ENCODE peak calls at places on chromosomes 3 and 15, in eight cellular contexts. O is Caco-2, L is heart left ventricle, Q is upper lobe of right lung, K is colonic mucosa, S is transverse colon, F is mesendoderm, E is lung. G is an unnamed sample. For H3K4me1, the result is how much of the 10 kb centered on the place peaks cover.

GRCh38 chr3:72144773-72145505 is 360.0 kb upstream of the PROK2 start:
- DNase-seq in K (no peak), S (no peak), F (peak), E (no peak), L (peak), Q (no peak), O (no peak), G (no peak)

GRCh38 chr3:49724586-49724985 is 835 bp upstream of the GMPPB start:
- DNase-seq in K (no peak), F (no peak), S (peak), L (peak), Q (peak), E (no peak), O (no peak), G (no peak)

GRCh38 chr3:54427951-54428871 is 305.9 kb downstream of the CACNA2D3 start:
- DNase-seq in E (peak), K (peak), O (peak), Q (no peak), F (peak), S (peak), L (peak), G (peak)

GRCh38 chr15:48285329-48286214 is 45.7 kb upstream of the DUT start:
- DNase-seq in Q (no peak), F (peak), L (no peak), O (peak), E (peak), S (peak), K (peak), G (peak)

GRCh38 chr15:41695750-41696436 is 35.7 kb downstream of the MGA start:
- DNase-seq in L (no peak), K (no peak), F (peak), O (peak), E (no peak), S (peak), Q (no peak), G (no peak)

GRCh38 chr3:81910244-81910852 is 148.9 kb upstream of the GBE1 start:
- DNase-seq in F (peak), S (no peak), Q (no peak), L (no peak), K (peak), O (peak), E (no peak), G (peak)

GRCh38 chr3:182967218-182968204 is 12.8 kb downstream of the DCUN1D1 start:
- DNase-seq in F (no peak), S (no peak), L (no peak), K (no peak), O (no peak), E (no peak), Q (no peak), G (no peak)

GRCh38 chr15:65906396-65906795 is 37.1 kb downstream of the RAB11A start:
- DNase-seq in Q (no peak), K (no peak), L (no peak), S (no peak), O (peak), F (peak), E (no peak), G (no peak)

GRCh38 chr15:67545864-67546263 is 3.4 kb downstream of the MAP2K5 start:
- DNase-seq in E (no peak), Q (no peak), O (no peak), L (no peak), F (no peak), K (no peak), S (no peak), G (no peak)

GRCh38 chr3:122973893-122974615 is 53.5 kb downstream of the SEMA5B start:
- DNase-seq in Q (no peak), K (no peak), E (no peak), L (peak), F (no peak), S (no peak), O (no peak), G (no peak)

GRCh38 chr15:101702077-101702476 is 22.2 kb downstream of the TARS3 start:
- DNase-seq in S (no peak), Q (no peak), L (no peak), K (no peak), O (no peak), F (no peak), E (no peak), G (no peak)

GRCh38 chr3:72347819-72348319 is 500.4 kb downstream of the SHQ1 start:
- DNase-seq in Q (peak), S (peak), L (peak), K (peak), O (peak), E (peak), F (peak), G (no peak)

GRCh38 chr15:95440712-95441111 is 889.8 kb upstream of the NR2F2 start:
- DNase-seq in Q (no peak), S (no peak), E (no peak), K (no peak), F (no peak), L (peak), O (no peak), G (no peak)

GRCh38 chr15:78307977-78308376 is 8.6 kb upstream of the SKIC8 start:
- DNase-seq in O (no peak), K (no peak), Q (no peak), F (no peak), E (no peak), L (no peak), S (no peak), G (peak)

GRCh38 chr3:110795163-110795562 is 276.5 kb upstream of the NECTIN3 start:
- DNase-seq in O (no peak), K (no peak), L (no peak), F (no peak), Q (no peak), E (no peak), S (no peak), G (no peak)

GRCh38 chr3:159751754-159752153 is 236.9 kb upstream of the IL12A start:
- DNase-seq in F (no peak), E (no peak), Q (no peak), L (no peak), O (no peak), S (no peak), K (no peak), G (no peak)

GRCh38 chr15:69593981-69594966 is 141.7 kb downstream of the RPLP1 start:
- DNase-seq in K (peak), E (peak), O (peak), F (no peak), Q (peak), S (peak), L (peak), G (peak)

GRCh38 chr3:51559266-51559907 is 20.9 kb downstream of the RAD54L2 start:
- DNase-seq in L (no peak), Q (no peak), E (no peak), F (no peak), S (no peak), K (no peak), O (no peak), G (no peak)

GRCh38 chr15:45129651-45130129 is at the start of the genes DUOX1 and DUOXA1:
- DNase-seq in F (peak), O (no peak), K (peak), S (peak), E (peak), L (no peak), Q (peak), G (no peak)

GRCh38 chr3:182633206-182633605 is 160.1 kb upstream of the ATP11B start:
- DNase-seq in S (no peak), F (no peak), Q (no peak), O (no peak), E (no peak), K (no peak), L (no peak), G (no peak)

GRCh38 chr15:28901987-28902745 is 16.4 kb downstream of the APBA2 start:
- DNase-seq in L (no peak), F (peak), E (no peak), Q (peak), S (no peak), O (no peak), K (no peak), G (peak)

DNA sequence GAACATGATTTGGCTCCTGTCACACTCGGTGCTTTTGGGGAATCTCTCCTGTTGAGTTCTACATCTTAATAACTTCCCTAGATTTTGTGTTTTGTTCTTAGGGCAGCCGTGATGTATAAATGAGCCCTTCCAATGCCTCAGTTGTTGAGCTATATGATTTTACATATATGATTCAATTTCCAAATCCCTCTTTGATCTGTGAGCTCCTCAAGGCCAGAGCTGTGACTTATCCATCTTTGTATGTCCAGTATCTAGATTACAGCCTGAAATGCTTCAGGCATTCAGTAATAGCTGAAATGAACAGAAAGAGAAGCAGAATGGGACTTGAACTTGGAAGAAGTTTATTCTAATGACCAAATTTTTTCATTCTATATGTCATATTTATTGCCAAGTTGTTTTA is 26.6 kb downstream of the CGGBP1 start:
- DNase-seq in O (no peak), K (no peak), L (no peak), F (no peak), S (no peak), E (no peak), Q (no peak), G (no peak)
- H3K4me3 ChIP-seq in O (no peak), K (peak), L (peak), F (no peak), S (peak), E (no peak), Q (peak), G (no peak)

DNA sequence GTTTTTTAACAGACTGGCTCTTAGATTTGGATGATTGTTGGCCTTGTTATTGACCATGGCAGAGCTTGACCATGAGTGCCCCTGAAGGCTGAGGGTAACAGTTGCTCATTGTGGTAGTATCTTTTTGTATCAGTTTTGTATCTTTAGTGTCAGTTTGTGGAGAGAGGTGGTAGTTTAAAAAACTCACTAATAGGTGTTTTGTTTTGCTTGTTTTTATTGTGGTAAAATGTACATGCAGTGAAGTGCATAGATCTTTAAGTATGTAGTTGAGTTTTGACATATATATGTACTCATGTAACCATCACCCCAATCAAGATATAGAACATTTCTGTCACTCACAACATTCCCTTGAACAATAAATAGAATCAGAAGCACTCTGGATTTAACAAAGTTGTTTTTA is 9.8 kb downstream of the GMPS start:
- DNase-seq in L (no peak), F (no peak), O (no peak), E (no peak), S (no peak), K (no peak), Q (no peak), G (no peak)
- H3K4me1 ChIP-seq in L (under half), F (under half), O (under half), E (under half), S (under half), K (under half), Q (under half), G (under half)

GRCh38 chr15:52652286-52652685 is 26.9 kb downstream of the ATOSA start:
- DNase-seq in S (no peak), F (no peak), Q (no peak), K (no peak), O (no peak), L (no peak), E (no peak), G (no peak)
- H3K4me3 ChIP-seq in S (no peak), F (no peak), Q (no peak), K (no peak), O (no peak), L (peak), E (no peak), G (no peak)

DNA sequence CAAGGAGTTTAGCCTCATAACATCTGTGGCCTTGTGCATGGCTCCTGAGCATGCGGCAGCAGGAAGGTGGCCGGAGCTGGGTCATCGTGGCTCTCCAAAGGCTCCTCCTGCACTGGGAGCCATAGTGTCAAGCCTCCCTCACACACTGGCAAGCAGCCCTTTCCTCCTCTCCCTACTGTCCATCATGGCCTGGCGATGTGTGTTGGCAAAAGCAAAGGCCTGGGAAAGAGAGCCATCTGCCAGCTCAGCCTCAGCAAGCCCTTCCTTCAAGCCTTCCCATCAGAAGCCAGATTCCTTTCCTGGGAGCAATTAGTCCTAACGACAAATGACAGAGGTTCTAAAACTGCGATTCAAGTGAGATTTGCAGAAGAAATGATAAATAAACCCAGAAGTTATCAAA is 110.1 kb upstream of the TMC3 start:
- DNase-seq in L (no peak), E (no peak), F (no peak), S (no peak), K (no peak), O (no peak), Q (no peak), G (no peak)
- H3K4me1 ChIP-seq in L (under half), E (under half), F (under half), S (under half), K (under half), O (under half), Q (under half), G (under half)

GRCh38 chr3:10957976-10958749 is 34.4 kb upstream of the SLC6A1 start:
- DNase-seq in L (peak), K (peak), F (no peak), S (peak), O (no peak), E (peak), Q (peak), G (no peak)
- H3K4me3 ChIP-seq in L (no peak), K (no peak), F (no peak), S (no peak), O (no peak), E (no peak), Q (no peak), G (no peak)

DNA sequence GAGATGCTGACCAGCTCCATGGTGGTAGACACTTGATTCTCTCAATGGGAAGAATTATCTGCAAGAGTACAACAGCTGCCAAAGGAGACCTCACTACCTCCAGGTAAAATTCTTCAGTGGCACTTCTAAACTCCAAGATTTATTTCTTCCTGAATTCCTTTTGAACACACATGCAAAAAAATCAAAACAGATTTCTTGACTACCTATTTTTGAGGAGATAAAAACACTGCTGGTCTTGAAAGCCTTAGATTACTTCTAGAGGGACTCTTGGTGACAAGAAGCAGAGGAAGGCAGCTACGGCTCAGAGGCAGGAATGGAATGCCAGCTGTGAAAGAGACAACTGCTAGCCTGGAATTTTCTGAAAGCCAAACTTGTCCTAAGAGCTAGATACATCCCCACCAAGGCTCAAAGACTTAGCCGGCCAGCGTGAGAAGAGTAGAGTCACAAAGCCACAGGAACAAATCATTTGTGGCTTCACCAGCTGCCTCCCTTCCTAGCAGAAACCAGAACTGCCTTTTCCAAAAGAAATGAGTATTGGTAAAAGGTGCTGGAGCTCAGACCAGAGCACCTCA is 32.5 kb downstream of the CLK3 start:
- DNase-seq in O (no peak), S (no peak), Q (no peak), E (no peak), F (no peak), K (no peak), L (no peak), G (no peak)
- H3K4me1 ChIP-seq in O (under half), S (under half), Q (under half), E (under half), F (under half), K (under half), L (under half), G (under half)

GRCh38 chr15:43238691-43239131 is 17.9 kb upstream of the EPB42 start:
- DNase-seq in L (no peak), S (no peak), F (no peak), Q (no peak), K (no peak), E (no peak), O (no peak), G (no peak)
- H3K4me3 ChIP-seq in L (no peak), S (no peak), F (no peak), Q (no peak), K (no peak), E (no peak), O (no peak), G (no peak)

GRCh38 chr15:74389115-74390048 is 21.9 kb upstream of the CYP11A1 start:
- DNase-seq in E (no peak), L (no peak), O (peak), F (peak), K (no peak), S (no peak), Q (no peak), G (no peak)

GRCh38 chr15:74385442-74386132 is 18.1 kb upstream of the CYP11A1 start:
- DNase-seq in L (peak), S (no peak), E (peak), K (no peak), F (no peak), O (no peak), Q (no peak), G (no peak)

GRCh38 chr15:74387988-74388955 is 20.8 kb upstream of the CYP11A1 start:
- DNase-seq in E (no peak), O (peak), L (no peak), S (no peak), K (no peak), Q (no peak), F (peak), G (no peak)

GRCh38 chr15:74386496-74387140 is 19.2 kb upstream of the CYP11A1 start:
- DNase-seq in E (no peak), F (no peak), Q (no peak), K (no peak), S (no peak), L (no peak), O (no peak), G (no peak)

GRCh38 chr15:74387141-74387541 is 19.7 kb upstream of the CYP11A1 start:
- DNase-seq in O (no peak), F (no peak), Q (no peak), K (no peak), L (no peak), E (no peak), S (no peak), G (no peak)
- H3K4me1 ChIP-seq in O (half or more), F (under half), Q (under half), K (under half), L (under half), E (under half), S (under half), G (under half)

DNA sequence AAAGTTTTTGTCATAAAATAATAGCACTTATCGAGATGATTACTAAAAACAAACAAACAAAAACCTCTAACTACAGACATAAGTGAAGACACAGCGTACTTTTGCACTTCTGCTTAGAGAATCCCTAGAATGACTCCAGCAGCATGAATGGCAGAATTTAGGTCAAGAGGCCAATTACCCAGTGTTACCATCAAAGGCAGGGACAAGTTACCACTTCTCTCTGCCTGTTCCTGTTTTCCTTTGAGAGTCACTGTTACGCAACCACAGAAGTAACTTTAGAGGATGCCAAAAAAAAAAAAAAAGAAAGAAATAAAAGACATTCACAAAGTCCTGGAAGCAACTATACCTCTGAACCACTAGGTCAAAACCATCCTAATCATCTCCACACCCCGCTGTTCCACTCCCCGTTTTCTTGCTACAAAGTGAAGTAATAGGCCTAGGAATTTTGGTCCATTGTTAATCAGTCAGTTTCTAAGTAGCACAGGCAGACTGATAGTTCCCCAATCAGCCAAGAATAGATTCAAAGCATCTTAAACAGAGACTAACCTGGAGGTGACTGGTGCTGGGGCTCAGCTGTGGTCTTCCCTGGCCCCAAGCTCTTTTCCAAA is 41.9 kb downstream of the FMN1 start:
- DNase-seq in L (no peak), S (no peak), K (no peak), Q (no peak), E (peak), F (no peak), O (no peak), G (no peak)
- H3K4me3 ChIP-seq in L (no peak), S (no peak), K (no peak), Q (peak), E (no peak), F (no peak), O (no peak), G (no peak)

GRCh38 chr3:14728113-14728512 is 53.2 kb downstream of the C3orf20 start:
- DNase-seq in O (no peak), E (no peak), Q (no peak), L (no peak), K (no peak), S (no peak), F (no peak), G (no peak)

GRCh38 chr3:14725015-14725431 is 50.1 kb downstream of the C3orf20 start:
- DNase-seq in K (no peak), O (no peak), S (peak), F (peak), L (peak), E (no peak), Q (no peak), G (no peak)

GRCh38 chr3:14725564-14726420 is 50.9 kb downstream of the C3orf20 start:
- DNase-seq in K (peak), Q (no peak), F (peak), O (no peak), S (peak), L (peak), E (peak), G (no peak)

GRCh38 chr3:14730703-14731102 is 55.8 kb downstream of the C3orf20 start:
- DNase-seq in O (no peak), E (no peak), F (no peak), S (no peak), Q (no peak), K (no peak), L (no peak), G (no peak)
- H3K4me1 ChIP-seq in O (under half), E (under half), F (under half), S (under half), Q (under half), K (under half), L (under half), G (under half)